ENCODE peak calls at places on chromosomes 13 and 19, in six cellular contexts. One of them, this sample, is unnamed.

GRCh38 chr13:105464249-105464648 is 1071.2 kb downstream of the EFNB2 start:
- DNase-seq in body of pancreas: no peak
- DNase-seq in Caco-2: no peak
- DNase-seq in GM23248: no peak
- DNase-seq in heart left ventricle: no peak
- DNase-seq in fibroblast of pulmonary artery: peak
- DNase-seq in this sample: no peak

GRCh38 chr19:48683349-48683748 is 10.5 kb upstream of the NTN5 start:
- DNase-seq in body of pancreas: peak
- DNase-seq in GM23248: peak
- DNase-seq in heart left ventricle: peak
- DNase-seq in Caco-2: no peak
- DNase-seq in fibroblast of pulmonary artery: peak
- DNase-seq in this sample: no peak

GRCh38 chr13:112032186-112032835 is 34.6 kb upstream of the SOX1 start:
- DNase-seq in fibroblast of pulmonary artery: no peak
- DNase-seq in heart left ventricle: no peak
- DNase-seq in body of pancreas: peak
- DNase-seq in Caco-2: no peak
- DNase-seq in GM23248: peak
- DNase-seq in this sample: no peak

GRCh38 chr13:114043421-114044053 is 69.7 kb upstream of the C13orf46 start:
- DNase-seq in Caco-2: no peak
- DNase-seq in GM23248: peak
- DNase-seq in body of pancreas: peak
- DNase-seq in heart left ventricle: peak
- DNase-seq in fibroblast of pulmonary artery: peak
- DNase-seq in this sample: peak

GRCh38 chr13:48296528-48296927 is 7.0 kb upstream of the RB1 start:
- DNase-seq in Caco-2: no peak
- DNase-seq in GM23248: no peak
- DNase-seq in heart left ventricle: no peak
- DNase-seq in body of pancreas: no peak
- DNase-seq in fibroblast of pulmonary artery: no peak
- DNase-seq in this sample: no peak

GRCh38 chr19:5651361-5651760 is 28.5 kb downstream of the SAFB start:
- DNase-seq in Caco-2: no peak
- DNase-seq in GM23248: no peak
- DNase-seq in body of pancreas: no peak
- DNase-seq in heart left ventricle: no peak
- DNase-seq in fibroblast of pulmonary artery: no peak
- DNase-seq in this sample: no peak

GRCh38 chr13:29159871-29160270 is 339.7 kb downstream of the MTUS2 start:
- DNase-seq in GM23248: no peak
- DNase-seq in body of pancreas: no peak
- DNase-seq in Caco-2: no peak
- DNase-seq in heart left ventricle: no peak
- DNase-seq in fibroblast of pulmonary artery: no peak
- DNase-seq in this sample: no peak

GRCh38 chr19:30158893-30159245 is 213.3 kb upstream of the ZNF536 start:
- DNase-seq in fibroblast of pulmonary artery: no peak
- DNase-seq in heart left ventricle: no peak
- DNase-seq in Caco-2: no peak
- DNase-seq in GM23248: no peak
- DNase-seq in body of pancreas: no peak
- DNase-seq in this sample: no peak

GRCh38 chr19:28500982-28501633 is 711.8 kb downstream of the UQCRFS1 start:
- DNase-seq in Caco-2: no peak
- DNase-seq in body of pancreas: no peak
- DNase-seq in GM23248: no peak
- DNase-seq in fibroblast of pulmonary artery: no peak
- DNase-seq in heart left ventricle: no peak
- DNase-seq in this sample: no peak

GRCh38 chr13:113920606-113921306 is 53.1 kb downstream of the C13orf46 start:
- DNase-seq in heart left ventricle: no peak
- DNase-seq in GM23248: no peak
- DNase-seq in fibroblast of pulmonary artery: no peak
- DNase-seq in Caco-2: no peak
- DNase-seq in body of pancreas: no peak
- DNase-seq in this sample: no peak

GRCh38 chr19:18737337-18737953 is 53.7 kb downstream of the COMP start:
- DNase-seq in GM23248: peak
- DNase-seq in fibroblast of pulmonary artery: no peak
- DNase-seq in body of pancreas: no peak
- DNase-seq in Caco-2: no peak
- DNase-seq in heart left ventricle: no peak
- DNase-seq in this sample: no peak

GRCh38 chr19:330503-330902 is 14.1 kb downstream of the MIER2 start:
- DNase-seq in fibroblast of pulmonary artery: no peak
- DNase-seq in Caco-2: no peak
- DNase-seq in GM23248: no peak
- DNase-seq in body of pancreas: no peak
- DNase-seq in heart left ventricle: no peak
- DNase-seq in this sample: no peak

GRCh38 chr19:6501740-6502648 is at the start of gene TUBB4A:
- DNase-seq in Caco-2: peak
- DNase-seq in GM23248: no peak
- DNase-seq in body of pancreas: peak
- DNase-seq in heart left ventricle: peak
- DNase-seq in fibroblast of pulmonary artery: no peak
- DNase-seq in this sample: peak

GRCh38 chr13:36872621-36873020 is 47.4 kb downstream of the SMAD9 start:
- DNase-seq in GM23248: no peak
- DNase-seq in Caco-2: no peak
- DNase-seq in body of pancreas: no peak
- DNase-seq in heart left ventricle: no peak
- DNase-seq in fibroblast of pulmonary artery: no peak
- DNase-seq in this sample: no peak

GRCh38 chr19:20102097-20102496 is 24.3 kb downstream of the ZNF90 start:
- DNase-seq in GM23248: no peak
- DNase-seq in fibroblast of pulmonary artery: no peak
- DNase-seq in Caco-2: no peak
- DNase-seq in heart left ventricle: no peak
- DNase-seq in body of pancreas: no peak
- DNase-seq in this sample: no peak

GRCh38 chr13:80166352-80166751 is 174.6 kb downstream of the SPRY2 start:
- DNase-seq in Caco-2: no peak
- DNase-seq in fibroblast of pulmonary artery: no peak
- DNase-seq in GM23248: no peak
- DNase-seq in heart left ventricle: no peak
- DNase-seq in body of pancreas: no peak
- DNase-seq in this sample: no peak

GRCh38 chr13:99421758-99422555 is 79.3 kb upstream of the TM9SF2 start:
- DNase-seq in heart left ventricle: no peak
- DNase-seq in GM23248: no peak
- DNase-seq in fibroblast of pulmonary artery: no peak
- DNase-seq in Caco-2: no peak
- DNase-seq in body of pancreas: no peak
- DNase-seq in this sample: no peak

GRCh38 chr19:18795540-18795939 is 4.4 kb upstream of the COMP start:
- DNase-seq in fibroblast of pulmonary artery: peak
- DNase-seq in body of pancreas: peak
- DNase-seq in Caco-2: no peak
- DNase-seq in heart left ventricle: no peak
- DNase-seq in GM23248: peak
- DNase-seq in this sample: peak

GRCh38 chr13:106521101-106521799 is 14.2 kb downstream of the EFNB2 start:
- DNase-seq in body of pancreas: no peak
- DNase-seq in heart left ventricle: no peak
- DNase-seq in GM23248: no peak
- DNase-seq in Caco-2: no peak
- DNase-seq in fibroblast of pulmonary artery: no peak
- DNase-seq in this sample: no peak

GRCh38 chr13:30416471-30416870 is 5.8 kb upstream of the UBE2L5 start:
- DNase-seq in GM23248: no peak
- DNase-seq in heart left ventricle: no peak
- DNase-seq in Caco-2: no peak
- DNase-seq in fibroblast of pulmonary artery: no peak
- DNase-seq in body of pancreas: no peak
- DNase-seq in this sample: no peak

GRCh38 chr19:18659281-18660050 is 22.6 kb downstream of the KLHL26 start:
- DNase-seq in heart left ventricle: peak
- DNase-seq in GM23248: peak
- DNase-seq in body of pancreas: no peak
- DNase-seq in fibroblast of pulmonary artery: peak
- DNase-seq in Caco-2: no peak
- DNase-seq in this sample: peak

GRCh38 chr13:100349594-100349993 is 239.0 kb downstream of the GGACT start:
- DNase-seq in body of pancreas: no peak
- DNase-seq in Caco-2: no peak
- DNase-seq in fibroblast of pulmonary artery: no peak
- DNase-seq in GM23248: no peak
- DNase-seq in heart left ventricle: no peak
- DNase-seq in this sample: no peak

GRCh38 chr19:18606281-18607221 is at the start of gene CRLF1:
- DNase-seq in body of pancreas: no peak
- DNase-seq in GM23248: no peak
- DNase-seq in Caco-2: no peak
- DNase-seq in fibroblast of pulmonary artery: no peak
- DNase-seq in heart left ventricle: no peak
- DNase-seq in this sample: no peak